ENCODE peak calls at places on chromosomes 3 and 15, in six cellular contexts. Q is activated CD8-positive, alpha-beta T cell treated with anti-CD3 and anti-CD28 coated beads for 36 hours; Z is MM.1S; W is progenitor cell of endocrine pancreas; O is heart right ventricle; U is BJ. J is an unnamed sample.

GRCh38 chr3:192062186-192062585 is 601.2 kb downstream of the PYDC2 start:
- DNase-seq in U (no peak), Z (no peak), Q (no peak), W (no peak), O (no peak), J (no peak)

GRCh38 chr15:76058714-76059319 is 968 bp upstream of the TMEM266 start:
- DNase-seq in U (no peak), Z (peak), O (no peak), Q (peak), W (no peak), J (peak)

GRCh38 chr15:100200287-100200772 is 141.4 kb downstream of the ADAMTS17 start:
- DNase-seq in O (no peak), U (no peak), W (no peak), Q (no peak), Z (no peak), J (no peak)

GRCh38 chr3:78907367-78907766 is 860.4 kb downstream of the ROBO1 start:
- DNase-seq in Q (no peak), U (no peak), Z (no peak), O (no peak), W (no peak), J (no peak)

GRCh38 chr3:117281371-117281770 is 571.8 kb downstream of the TUSC7 start:
- DNase-seq in Q (no peak), O (no peak), U (no peak), W (no peak), Z (no peak), J (no peak)

GRCh38 chr3:51057111-51057510 is 328.0 kb upstream of the MANF start:
- DNase-seq in W (no peak), O (no peak), U (no peak), Q (no peak), Z (no peak), J (no peak)

GRCh38 chr3:38648024-38648658 is 1.3 kb downstream of the SCN5A start:
- DNase-seq in Q (no peak), O (no peak), W (no peak), U (no peak), Z (no peak), J (no peak)

GRCh38 chr15:23897576-23897975 is 210.5 kb upstream of the NDN start:
- DNase-seq in Q (no peak), W (no peak), U (no peak), Z (no peak), O (peak), J (no peak)

GRCh38 chr3:18902081-18902793 is 246.1 kb upstream of the KCNH8 start:
- DNase-seq in Z (no peak), Q (no peak), U (no peak), W (no peak), O (no peak), J (no peak)

GRCh38 chr3:39113291-39113690 is 5.8 kb downstream of the TTC21A start:
- DNase-seq in Z (no peak), U (no peak), O (no peak), W (no peak), Q (no peak), J (no peak)

GRCh38 chr15:32004249-32004648 is 26.1 kb upstream of the CHRNA7 start:
- DNase-seq in Z (no peak), U (no peak), W (no peak), O (no peak), Q (no peak), J (no peak)

GRCh38 chr3:4508048-4508981 is 15.2 kb downstream of the ITPR1 start:
- DNase-seq in Z (no peak), U (no peak), Q (peak), W (no peak), O (no peak), J (no peak)

GRCh38 chr15:89199734-89200133 is 21.6 kb downstream of the RLBP1 start:
- DNase-seq in O (no peak), Q (no peak), Z (no peak), W (no peak), U (no peak), J (no peak)

GRCh38 chr15:75002398-75002797 is 7.0 kb downstream of the SCAMP5 start:
- DNase-seq in U (no peak), Z (no peak), W (no peak), O (no peak), Q (no peak), J (no peak)

DNA sequence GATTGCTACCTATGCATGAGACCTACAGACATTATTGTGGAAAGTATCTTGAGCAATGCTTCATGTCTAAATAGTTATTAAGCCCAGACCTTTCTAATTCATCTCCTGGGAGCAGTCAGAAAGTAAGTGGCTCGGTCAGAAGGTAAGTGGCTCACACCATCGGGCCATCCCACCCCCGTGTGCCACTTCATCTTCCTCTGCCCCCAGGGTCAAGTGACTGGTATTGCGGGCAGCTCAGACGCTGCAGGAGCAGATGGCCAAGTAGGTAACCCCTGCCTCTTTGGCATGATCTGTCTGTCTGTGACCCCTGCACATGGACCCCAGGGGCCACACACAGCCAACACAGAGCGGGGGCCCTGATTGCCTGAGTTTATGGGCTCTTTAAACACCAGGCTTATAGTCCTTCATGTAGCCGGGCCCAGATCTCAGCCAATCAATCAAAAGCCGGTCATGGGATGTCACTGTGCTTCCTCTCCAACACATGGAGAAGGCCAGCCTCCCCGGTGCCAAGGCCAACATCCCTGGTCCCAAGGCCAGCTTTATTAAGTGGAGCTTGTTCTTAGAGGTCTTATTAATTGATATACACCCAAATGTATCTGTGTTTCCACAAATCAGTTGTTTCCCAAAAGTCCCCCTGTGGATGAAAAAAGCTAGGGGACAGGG is 42.9 kb downstream of the LARP6 start:
- DNase-seq in W (no peak), U (no peak), Q (no peak), Z (no peak), O (no peak), J (no peak)
- TF ChIP-seq CTCF in W (no peak), U (no peak), Q (no peak), Z (no peak), O (no peak), J (no peak)

GRCh38 chr15:69271217-69271616 is 27.5 kb upstream of the PAQR5 start:
- DNase-seq in U (no peak), O (no peak), Q (no peak), W (no peak), Z (no peak), J (no peak)

DNA sequence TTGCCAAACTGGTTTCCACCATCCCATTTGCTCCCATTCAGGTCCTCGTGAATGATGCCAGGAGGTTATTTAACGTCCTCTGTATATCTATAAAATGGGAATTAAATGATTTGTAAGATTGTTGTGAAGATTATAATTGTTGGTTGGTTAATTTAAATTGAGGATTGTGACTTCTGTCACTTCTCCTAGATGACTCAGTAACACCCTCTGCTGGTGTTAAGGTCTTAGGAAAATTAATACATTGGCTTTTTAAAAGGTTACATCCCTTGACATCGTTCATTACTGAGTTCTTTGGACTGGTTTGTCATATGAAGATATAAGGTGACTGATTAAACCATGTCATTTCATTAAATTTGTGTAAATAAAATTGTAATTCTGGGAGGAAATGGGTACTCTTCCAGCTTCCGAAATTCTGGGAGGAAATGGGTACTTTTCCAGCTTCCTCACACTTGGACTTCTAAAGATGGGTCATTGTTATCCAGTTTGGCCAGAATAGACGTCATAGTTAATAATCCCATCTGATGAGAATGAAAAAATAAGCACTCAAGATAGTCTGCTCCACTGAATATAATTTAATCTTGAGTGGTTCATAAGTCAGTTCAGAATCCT is 33.3 kb upstream of the PAQR5 start:
- DNase-seq in Q (no peak), W (no peak), Z (peak), O (no peak), U (no peak), J (peak)
- TF ChIP-seq CTCF in Q (peak), W (peak), Z (peak), O (peak), U (peak), J (peak)

GRCh38 chr3:124360626-124361025 is 368.7 kb upstream of the ROPN1 start:
- DNase-seq in Q (no peak), Z (no peak), W (no peak), O (no peak), U (no peak), J (peak)
- TF ChIP-seq CTCF in Q (no peak), Z (no peak), W (no peak), O (no peak), U (no peak), J (no peak)

GRCh38 chr3:102810937-102811336 is 376.1 kb downstream of the ZPLD1 start:
- DNase-seq in U (no peak), Q (no peak), Z (no peak), W (no peak), O (no peak), J (no peak)
- TF ChIP-seq CTCF in U (no peak), Q (no peak), Z (no peak), W (no peak), O (no peak), J (no peak)

GRCh38 chr3:67897686-67898336 is 243.4 kb upstream of the SUCLG2 start:
- DNase-seq in W (no peak), U (no peak), Z (no peak), O (no peak), Q (no peak), J (no peak)

GRCh38 chr3:67896130-67896529 is 241.7 kb upstream of the SUCLG2 start:
- DNase-seq in Z (no peak), U (no peak), W (no peak), O (no peak), Q (no peak), J (no peak)

GRCh38 chr3:67898916-67899315 is 244.5 kb upstream of the SUCLG2 start:
- DNase-seq in U (no peak), Z (no peak), Q (no peak), O (no peak), W (no peak), J (no peak)

GRCh38 chr3:67906256-67906655 is 251.8 kb upstream of the SUCLG2 start:
- DNase-seq in O (no peak), Q (no peak), U (no peak), W (no peak), Z (no peak), J (no peak)

DNA sequence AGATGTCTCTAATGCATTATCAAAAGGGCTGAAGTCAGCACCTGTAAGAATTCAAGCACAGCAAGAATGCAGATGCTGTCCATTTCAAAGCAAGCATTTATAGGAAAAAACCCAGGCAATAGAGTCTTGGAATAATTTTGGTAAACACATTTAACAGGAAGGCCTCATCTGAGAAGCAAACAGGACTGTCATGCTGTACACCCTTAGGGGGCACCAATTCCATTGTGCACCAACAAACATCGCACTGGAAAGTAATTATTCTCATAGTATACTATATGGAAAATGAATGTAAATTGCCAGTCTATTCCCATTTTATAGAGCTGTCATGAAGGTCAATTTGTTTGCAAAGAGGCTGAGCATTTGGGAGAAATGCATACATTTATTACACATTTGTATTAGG is 247.3 kb upstream of the SUCLG2 start:
- DNase-seq in Z (peak), O (no peak), U (no peak), W (no peak), Q (peak), J (no peak)
- TF ChIP-seq CTCF in Z (peak), O (no peak), U (no peak), W (peak), Q (peak), J (no peak)

J was measured in A673.